ENCODE peak calls at places on chromosomes 7 and 10, in four cellular contexts. One of them, this sample, is unnamed.

GRCh38 chr10:5595591-5596590 is 70.5 kb downstream of the ASB13 start:
- DNase-seq in epithelial cell of esophagus: peak
- DNase-seq in neural crest cell: no peak
- DNase-seq in heart right ventricle: no peak
- DNase-seq in this sample: no peak

GRCh38 chr7:137818036-137818435 is 28.7 kb downstream of the DGKI start:
- DNase-seq in epithelial cell of esophagus: no peak
- DNase-seq in neural crest cell: no peak
- DNase-seq in heart right ventricle: no peak
- DNase-seq in this sample: no peak

GRCh38 chr10:125812128-125812527 is 10.9 kb downstream of the UROS start:
- DNase-seq in heart right ventricle: no peak
- DNase-seq in epithelial cell of esophagus: no peak
- DNase-seq in neural crest cell: no peak
- DNase-seq in this sample: no peak

GRCh38 chr7:27107901-27108381 is 5.5 kb upstream of the HOXA2 start:
- DNase-seq in neural crest cell: no peak
- DNase-seq in heart right ventricle: no peak
- DNase-seq in epithelial cell of esophagus: no peak
- DNase-seq in this sample: no peak

GRCh38 chr7:110358028-110358427 is 732.9 kb upstream of the LRRN3 start:
- DNase-seq in neural crest cell: no peak
- DNase-seq in heart right ventricle: no peak
- DNase-seq in epithelial cell of esophagus: peak
- DNase-seq in this sample: no peak

GRCh38 chr10:133125901-133126300 is 34.1 kb upstream of the KNDC1 start:
- DNase-seq in neural crest cell: no peak
- DNase-seq in heart right ventricle: no peak
- DNase-seq in epithelial cell of esophagus: no peak
- DNase-seq in this sample: no peak

GRCh38 chr10:76285012-76285411 is 853.6 kb downstream of the LRMDA start:
- DNase-seq in heart right ventricle: no peak
- DNase-seq in epithelial cell of esophagus: peak
- DNase-seq in neural crest cell: no peak
- DNase-seq in this sample: no peak

GRCh38 chr7:55253188-55253587 is 111.9 kb upstream of the LANCL2 start:
- DNase-seq in neural crest cell: no peak
- DNase-seq in epithelial cell of esophagus: no peak
- DNase-seq in heart right ventricle: no peak
- DNase-seq in this sample: no peak

GRCh38 chr10:96269438-96270300 is 1.7 kb downstream of the BLNK start:
- DNase-seq in heart right ventricle: no peak
- DNase-seq in neural crest cell: no peak
- DNase-seq in epithelial cell of esophagus: peak
- DNase-seq in this sample: no peak

GRCh38 chr7:111076205-111076604 is 14.7 kb upstream of the LRRN3 start:
- DNase-seq in heart right ventricle: no peak
- DNase-seq in epithelial cell of esophagus: peak
- DNase-seq in neural crest cell: no peak
- DNase-seq in this sample: no peak

GRCh38 chr10:77641788-77642397 is 4.3 kb upstream of the KCNMA1 start:
- DNase-seq in epithelial cell of esophagus: peak
- DNase-seq in heart right ventricle: peak
- DNase-seq in neural crest cell: peak
- DNase-seq in this sample: peak

GRCh38 chr10:77604941-77605351 is 32.7 kb downstream of the KCNMA1 start:
- DNase-seq in epithelial cell of esophagus: no peak
- DNase-seq in neural crest cell: no peak
- DNase-seq in heart right ventricle: no peak
- DNase-seq in this sample: no peak

GRCh38 chr10:102085336-102085735 is 20.2 kb downstream of the HPS6 start:
- DNase-seq in heart right ventricle: no peak
- DNase-seq in neural crest cell: no peak
- DNase-seq in epithelial cell of esophagus: no peak
- DNase-seq in this sample: no peak

GRCh38 chr10:116211682-116212081 is 61.3 kb downstream of the GFRA1 start:
- DNase-seq in heart right ventricle: no peak
- DNase-seq in epithelial cell of esophagus: no peak
- DNase-seq in neural crest cell: no peak
- DNase-seq in this sample: no peak

GRCh38 chr10:117892681-117893220 is 154.0 kb downstream of the RAB11FIP2 start:
- DNase-seq in neural crest cell: no peak
- DNase-seq in epithelial cell of esophagus: no peak
- DNase-seq in heart right ventricle: no peak
- DNase-seq in this sample: no peak

GRCh38 chr10:50216894-50217293 is 34.4 kb downstream of the ASAH2 start:
- DNase-seq in neural crest cell: no peak
- DNase-seq in epithelial cell of esophagus: peak
- DNase-seq in heart right ventricle: no peak
- DNase-seq in this sample: no peak

GRCh38 chr7:24239260-24239659 is 44.7 kb upstream of the NPY start:
- DNase-seq in neural crest cell: no peak
- DNase-seq in heart right ventricle: no peak
- DNase-seq in epithelial cell of esophagus: no peak
- DNase-seq in this sample: no peak

GRCh38 chr7:151249732-151250072 is 1.2 kb upstream of the SMARCD3 start:
- DNase-seq in heart right ventricle: peak
- DNase-seq in epithelial cell of esophagus: peak
- DNase-seq in neural crest cell: no peak
- DNase-seq in this sample: no peak

GRCh38 chr7:44222074-44222473 is 21.3 kb downstream of the YKT6 start:
- DNase-seq in epithelial cell of esophagus: no peak
- DNase-seq in heart right ventricle: no peak
- DNase-seq in neural crest cell: no peak
- DNase-seq in this sample: no peak

GRCh38 chr7:40507166-40507565 is 372.4 kb downstream of the SUGCT start:
- DNase-seq in epithelial cell of esophagus: peak
- DNase-seq in heart right ventricle: no peak
- DNase-seq in neural crest cell: no peak
- DNase-seq in this sample: no peak

GRCh38 chr7:25894902-25895791 is 256.9 kb upstream of the NFE2L3 start:
- DNase-seq in heart right ventricle: peak
- DNase-seq in epithelial cell of esophagus: peak
- DNase-seq in neural crest cell: peak
- DNase-seq in this sample: peak

GRCh38 chr10:71398991-71399375 is 2.3 kb downstream of the CDH23 start:
- DNase-seq in neural crest cell: no peak
- DNase-seq in heart right ventricle: no peak
- DNase-seq in epithelial cell of esophagus: peak
- DNase-seq in this sample: no peak

GRCh38 chr10:75532253-75532924 is 101.0 kb downstream of the LRMDA start:
- DNase-seq in neural crest cell: no peak
- DNase-seq in heart right ventricle: no peak
- DNase-seq in epithelial cell of esophagus: peak
- DNase-seq in this sample: no peak

GRCh38 chr10:113552014-113552413 is 839 bp upstream of the HABP2 start:
- DNase-seq in heart right ventricle: no peak
- DNase-seq in neural crest cell: no peak
- DNase-seq in epithelial cell of esophagus: peak
- DNase-seq in this sample: no peak

GRCh38 chr7:51240868-51241267 is 75.7 kb downstream of the COBL start:
- DNase-seq in heart right ventricle: no peak
- DNase-seq in epithelial cell of esophagus: no peak
- DNase-seq in neural crest cell: no peak
- DNase-seq in this sample: no peak

GRCh38 chr7:18126274-18126673 is 98.6 kb upstream of the PRPS1L1 start:
- DNase-seq in neural crest cell: no peak
- DNase-seq in epithelial cell of esophagus: peak
- DNase-seq in heart right ventricle: no peak
- DNase-seq in this sample: no peak

GRCh38 chr10:8454357-8454756 is 399.9 kb downstream of the GATA3 start:
- DNase-seq in epithelial cell of esophagus: peak
- DNase-seq in heart right ventricle: no peak
- DNase-seq in neural crest cell: no peak
- DNase-seq in this sample: no peak

GRCh38 chr7:51249991-51250390 is 66.6 kb downstream of the COBL start:
- DNase-seq in heart right ventricle: no peak
- DNase-seq in neural crest cell: no peak
- DNase-seq in epithelial cell of esophagus: no peak
- DNase-seq in this sample: no peak

GRCh38 chr7:37493123-37493522 is 44.5 kb upstream of the ELMO1 start:
- DNase-seq in epithelial cell of esophagus: no peak
- DNase-seq in neural crest cell: no peak
- DNase-seq in heart right ventricle: no peak
- DNase-seq in this sample: no peak

GRCh38 chr10:43198682-43199005 is 60.4 kb downstream of the CSGALNACT2 start:
- DNase-seq in heart right ventricle: peak
- DNase-seq in neural crest cell: no peak
- DNase-seq in epithelial cell of esophagus: no peak
- DNase-seq in this sample: no peak

DNA sequence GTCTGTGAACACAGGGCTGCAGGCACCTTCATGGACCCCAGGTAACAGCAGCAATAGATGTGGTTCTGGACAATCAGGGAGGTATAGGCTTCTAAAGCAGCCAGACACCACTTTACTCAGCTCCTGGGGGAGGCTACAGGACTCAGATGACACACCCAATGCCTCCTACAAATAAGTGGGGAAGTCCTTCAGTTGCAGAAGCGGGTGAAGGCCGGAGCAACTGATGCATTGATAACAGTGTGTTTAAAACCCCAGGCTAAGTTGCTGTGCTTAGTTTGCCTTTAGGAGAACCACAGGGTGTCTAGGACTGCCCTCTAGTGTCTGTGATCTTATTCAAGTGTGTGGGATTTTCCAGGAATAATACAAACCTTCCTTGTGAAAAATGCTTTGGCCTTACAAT is 5.9 kb upstream of the ITGA8 start:
- DNase-seq in epithelial cell of esophagus: peak
- DNase-seq in neural crest cell: peak
- DNase-seq in heart right ventricle: no peak
- DNase-seq in this sample: no peak
- TF ChIP-seq CTCF in epithelial cell of esophagus: peak
- TF ChIP-seq CTCF in neural crest cell: peak
- TF ChIP-seq CTCF in heart right ventricle: peak
- TF ChIP-seq CTCF in this sample: peak

GRCh38 chr7:140231779-140232491 is 55.2 kb upstream of the KDM7A start:
- DNase-seq in neural crest cell: no peak
- DNase-seq in epithelial cell of esophagus: peak
- DNase-seq in heart right ventricle: no peak
- DNase-seq in this sample: no peak
- TF ChIP-seq CTCF in neural crest cell: no peak
- TF ChIP-seq CTCF in epithelial cell of esophagus: peak
- TF ChIP-seq CTCF in heart right ventricle: no peak
- TF ChIP-seq CTCF in this sample: no peak

GRCh38 chr10:22807238-22807637 is 92.9 kb upstream of the PIP4K2A start:
- DNase-seq in epithelial cell of esophagus: no peak
- DNase-seq in heart right ventricle: no peak
- DNase-seq in neural crest cell: no peak
- DNase-seq in this sample: no peak

GRCh38 chr10:22803201-22803895 is 89.0 kb upstream of the PIP4K2A start:
- DNase-seq in heart right ventricle: no peak
- DNase-seq in neural crest cell: no peak
- DNase-seq in epithelial cell of esophagus: peak
- DNase-seq in this sample: no peak

GRCh38 chr10:22801759-22802158 is 87.4 kb upstream of the PIP4K2A start:
- DNase-seq in neural crest cell: no peak
- DNase-seq in heart right ventricle: no peak
- DNase-seq in epithelial cell of esophagus: no peak
- DNase-seq in this sample: no peak

GRCh38 chr10:22810643-22811254 is 96.4 kb upstream of the PIP4K2A start:
- DNase-seq in neural crest cell: no peak
- DNase-seq in heart right ventricle: no peak
- DNase-seq in epithelial cell of esophagus: no peak
- DNase-seq in this sample: no peak

DNA sequence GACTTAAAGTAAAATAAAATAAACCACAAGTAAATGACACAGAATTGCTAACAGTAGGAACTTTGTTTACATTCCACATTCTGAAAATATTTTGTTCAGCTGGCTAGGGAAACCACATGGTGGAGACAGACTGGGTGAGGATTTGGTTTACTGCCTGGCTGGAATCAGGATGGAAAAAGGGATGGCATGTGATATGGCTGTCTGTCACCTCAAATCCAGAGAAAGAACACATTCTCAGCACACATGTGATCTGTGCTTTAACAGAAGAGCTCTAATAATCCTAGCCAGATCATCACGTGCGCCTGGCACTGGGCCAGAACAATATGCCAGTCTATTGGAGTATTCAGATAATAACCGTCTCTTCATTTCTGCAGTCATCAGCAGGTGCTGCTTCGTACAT is 90.9 kb upstream of the PIP4K2A start:
- DNase-seq in heart right ventricle: no peak
- DNase-seq in epithelial cell of esophagus: no peak
- DNase-seq in neural crest cell: no peak
- DNase-seq in this sample: no peak
- TF ChIP-seq CTCF in heart right ventricle: no peak
- TF ChIP-seq CTCF in epithelial cell of esophagus: no peak
- TF ChIP-seq CTCF in neural crest cell: no peak
- TF ChIP-seq CTCF in this sample: no peak

GRCh38 chr7:100428199-100428966 is at the start of gene ZCWPW1:
- DNase-seq in epithelial cell of esophagus: peak
- DNase-seq in neural crest cell: peak
- DNase-seq in heart right ventricle: peak
- DNase-seq in this sample: peak
- TF ChIP-seq CTCF in epithelial cell of esophagus: no peak
- TF ChIP-seq CTCF in neural crest cell: no peak
- TF ChIP-seq CTCF in heart right ventricle: no peak
- TF ChIP-seq CTCF in this sample: no peak

DNA sequence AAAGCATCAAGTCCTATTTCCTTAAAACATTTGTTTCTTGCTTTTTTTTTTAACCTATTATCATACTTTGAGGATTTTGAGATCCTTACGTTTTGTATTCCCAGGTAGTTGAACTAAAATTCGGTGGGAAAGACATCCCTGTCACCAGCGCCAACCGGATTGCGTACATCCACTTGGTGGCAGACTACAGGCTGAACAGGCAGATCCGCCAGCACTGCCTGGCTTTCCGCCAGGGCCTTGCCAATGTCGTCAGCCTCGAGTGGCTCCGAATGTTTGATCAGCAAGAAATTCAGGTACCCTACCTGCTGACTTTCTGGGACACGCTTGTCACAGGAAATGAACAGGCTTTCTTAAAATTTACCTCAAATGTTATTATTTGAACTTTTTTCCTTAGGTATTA is 83.0 kb upstream of the DNAJB6 start:
- DNase-seq in epithelial cell of esophagus: peak
- DNase-seq in neural crest cell: no peak
- DNase-seq in heart right ventricle: peak
- DNase-seq in this sample: no peak
- TF ChIP-seq CTCF in epithelial cell of esophagus: peak
- TF ChIP-seq CTCF in neural crest cell: no peak
- TF ChIP-seq CTCF in heart right ventricle: peak
- TF ChIP-seq CTCF in this sample: no peak

GRCh38 chr10:119265691-119266090 is 58.3 kb downstream of the GRK5 start:
- DNase-seq in epithelial cell of esophagus: no peak
- DNase-seq in neural crest cell: no peak
- DNase-seq in heart right ventricle: no peak
- DNase-seq in this sample: no peak
- TF ChIP-seq CTCF in epithelial cell of esophagus: no peak
- TF ChIP-seq CTCF in neural crest cell: no peak
- TF ChIP-seq CTCF in heart right ventricle: no peak
- TF ChIP-seq CTCF in this sample: no peak

DNA sequence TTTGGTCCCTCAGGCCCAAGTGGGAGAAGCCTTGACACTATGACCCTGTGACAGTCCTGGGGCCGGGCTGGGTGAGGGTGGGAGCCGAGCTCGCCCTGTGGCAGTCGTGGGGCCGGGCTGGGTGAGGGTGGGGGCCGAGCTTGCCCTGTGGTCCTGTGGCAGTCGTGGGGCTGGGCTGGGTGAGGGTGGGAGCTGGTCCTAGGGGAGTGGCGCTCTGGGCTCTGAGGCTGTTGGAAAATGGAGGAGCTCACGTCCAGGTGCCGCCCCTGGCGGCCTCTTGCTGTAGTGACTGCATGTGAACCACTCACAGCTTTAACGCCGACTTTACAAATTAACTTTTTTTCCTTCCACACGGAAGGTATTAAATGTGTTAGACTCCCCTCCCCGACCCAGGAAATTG is 312.6 kb downstream of the WDR37 start:
- DNase-seq in epithelial cell of esophagus: no peak
- DNase-seq in neural crest cell: peak
- DNase-seq in heart right ventricle: no peak
- DNase-seq in this sample: peak
- TF ChIP-seq CTCF in epithelial cell of esophagus: peak
- TF ChIP-seq CTCF in neural crest cell: peak
- TF ChIP-seq CTCF in heart right ventricle: peak
- TF ChIP-seq CTCF in this sample: peak

This sample was measured in progenitor cell of endocrine pancreas.